ENCODE peak calls at places on chromosome 2, in eight cellular contexts. H is lower lobe of right lung; X is tibial nerve; Q is left ventricle myocardium inferior; D is CD8-positive, alpha-beta T cell; U is adrenal gland; O is tibial artery; V is right cardiac atrium. Y is an unnamed sample.
A peak's percentile ranks its signal among the peaks of the same experiment; 100 is the strongest.

GRCh38 chr2:55158111-55158814 is 73.8 kb downstream of the CLHC1 start:
- DNase-seq in Q (no peak), U (no peak), H (no peak), X (no peak), V (no peak), O (no peak), D (no peak), Y (no peak)

GRCh38 chr2:40760071-40760666 is 308.3 kb upstream of the SLC8A1 start:
- DNase-seq in V (peak; percentile 27), U (no peak), O (no peak), X (no peak), H (no peak), Q (no peak), D (no peak), Y (peak; percentile 43)

GRCh38 chr2:890214-890613 is 60.4 kb upstream of the SNTG2 start:
- DNase-seq in V (no peak), D (no peak), H (no peak), O (no peak), U (no peak), Q (no peak), X (no peak), Y (no peak)

GRCh38 chr2:128788636-128789220 is 470.1 kb upstream of the HS6ST1 start:
- DNase-seq in O (no peak), D (no peak), X (no peak), Q (no peak), V (no peak), H (no peak), U (no peak), Y (no peak)

GRCh38 chr2:234536218-234536989 is 39.5 kb upstream of the ARL4C start:
- DNase-seq in V (no peak), D (no peak), Q (no peak), H (no peak), U (no peak), X (no peak), O (no peak), Y (no peak)

GRCh38 chr2:24394998-24395397 is 34.7 kb upstream of the ITSN2 start:
- DNase-seq in H (no peak), O (no peak), D (no peak), U (no peak), X (no peak), V (no peak), Q (no peak), Y (no peak)

GRCh38 chr2:129192841-129193253 is 786.6 kb upstream of the RAB6C start:
- DNase-seq in H (no peak), X (no peak), D (no peak), V (no peak), Q (no peak), U (no peak), O (no peak), Y (no peak)

GRCh38 chr2:222380456-222380855 is 43.9 kb upstream of the SGPP2 start:
- DNase-seq in X (no peak), U (no peak), O (no peak), Q (no peak), H (no peak), D (no peak), V (no peak), Y (no peak)

GRCh38 chr2:3483227-3483985 is 35.9 kb downstream of the ADI1 start:
- DNase-seq in H (peak; percentile 90), O (no peak), D (no peak), V (peak; percentile 97), Q (peak; percentile 83), X (peak; percentile 14), U (peak; percentile 57), Y (peak; percentile 92)

GRCh38 chr2:97781981-97782380 is 68.6 kb downstream of the ZAP70 start:
- DNase-seq in Q (no peak), V (no peak), D (no peak), X (no peak), O (no peak), U (no peak), H (no peak), Y (no peak)

GRCh38 chr2:74502720-74503505 is 3.5 kb upstream of the LBX2 start:
- DNase-seq in V (peak; percentile 94), D (no peak), H (peak; percentile 87), U (peak; percentile 70), Q (peak; percentile 87), O (peak; percentile 88), X (peak; percentile 56), Y (no peak)

GRCh38 chr2:19623488-19623887 is 265.1 kb upstream of the OSR1 start:
- DNase-seq in H (no peak), U (no peak), D (no peak), Q (no peak), V (no peak), X (no peak), O (no peak), Y (no peak)

GRCh38 chr2:190446193-190446592 is 38.0 kb downstream of the MFSD6 start:
- DNase-seq in D (no peak), X (no peak), H (no peak), U (no peak), Q (no peak), V (no peak), O (no peak), Y (no peak)

GRCh38 chr2:190443055-190443454 is 34.9 kb downstream of the MFSD6 start:
- DNase-seq in V (no peak), H (no peak), D (no peak), X (no peak), O (no peak), U (no peak), Q (no peak), Y (no peak)

GRCh38 chr2:190446750-190447516 is 38.8 kb downstream of the MFSD6 start:
- DNase-seq in V (no peak), X (no peak), D (no peak), U (no peak), Q (no peak), H (no peak), O (no peak), Y (no peak)

GRCh38 chr2:190443778-190444481 is 35.8 kb downstream of the MFSD6 start:
- DNase-seq in U (no peak), D (no peak), O (no peak), V (no peak), H (no peak), X (no peak), Q (no peak), Y (no peak)

GRCh38 chr2:190444954-190445353 is 36.8 kb downstream of the MFSD6 start:
- DNase-seq in V (no peak), X (no peak), H (no peak), O (no peak), U (no peak), D (no peak), Q (no peak), Y (no peak)
- H3K4me3 ChIP-seq in V (no peak overlapping the region), X (no peak overlapping the region), H (no peak overlapping the region), O (no peak overlapping the region), U (no peak overlapping the region), D (no peak overlapping the region), Q (no peak overlapping the region), Y (no peak overlapping the region)

GRCh38 chr2:161425966-161426365 is 9.9 kb downstream of the TBR1 start:
- DNase-seq in H (no peak), V (no peak), O (no peak), U (no peak), Q (no peak), X (no peak), D (no peak), Y (no peak)
- H3K9me3 ChIP-seq in H (no peaks in the 10 kb centered on the region), V (no peaks in the 10 kb centered on the region), O (no peaks in the 10 kb centered on the region), U (no peaks in the 10 kb centered on the region), Q (no peaks in the 10 kb centered on the region), X (no peaks in the 10 kb centered on the region), D (no peaks in the 10 kb centered on the region), Y (no peaks in the 10 kb centered on the region)

DNA sequence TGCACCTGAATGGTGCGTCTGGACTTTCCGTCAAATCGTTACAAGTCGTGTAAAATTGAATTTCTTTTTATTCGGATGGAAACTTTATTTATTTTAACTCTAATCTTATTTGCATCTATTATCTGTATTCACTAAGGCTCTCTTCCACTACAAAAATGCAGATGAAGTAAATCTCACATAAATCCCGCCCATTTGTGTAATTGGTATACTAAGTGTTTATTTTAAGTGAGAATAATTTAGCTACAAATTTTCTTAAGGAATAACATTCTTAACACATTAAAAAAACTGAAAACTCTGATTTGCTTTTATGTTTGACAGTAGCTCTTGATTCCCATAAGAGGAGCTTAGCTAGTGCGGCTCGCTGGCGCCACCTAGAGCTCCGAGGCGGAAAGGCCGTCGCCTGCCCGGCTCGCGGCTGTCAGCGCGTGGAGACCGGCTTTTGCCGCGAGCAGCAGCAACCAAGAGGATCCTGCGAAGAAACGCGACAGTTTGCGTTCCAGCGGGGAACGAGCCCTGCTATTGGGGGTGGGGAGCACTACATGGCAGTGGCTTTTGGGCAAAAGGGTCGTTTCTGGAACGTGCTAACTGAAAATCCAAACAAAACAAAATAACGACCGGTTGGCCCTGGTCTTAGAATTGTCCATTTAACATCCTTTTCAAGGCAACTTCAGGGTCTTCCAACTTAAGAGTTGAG is 6.7 kb downstream of the SP9 start:
- DNase-seq in Q (peak; percentile 87), V (peak; percentile 95), X (peak; percentile 75), U (peak; percentile 88), O (peak; percentile 92), H (peak; percentile 92), D (peak; percentile 81), Y (no peak)
- H3K4me3 ChIP-seq in Q (peak overlapping the region; percentile 33), V (no peak overlapping the region), X (no peak overlapping the region), U (no peak overlapping the region), O (no peak overlapping the region), H (no peak overlapping the region), D (no peak overlapping the region), Y (no peak overlapping the region)

GRCh38 chr2:204964413-204964812 is 419.1 kb downstream of the PARD3B start:
- DNase-seq in O (no peak), U (no peak), H (no peak), V (no peak), D (no peak), X (no peak), Q (no peak), Y (no peak)

GRCh38 chr2:204972606-204973336 is 427.5 kb downstream of the PARD3B start:
- DNase-seq in Q (no peak), D (no peak), O (no peak), U (no peak), H (no peak), X (no peak), V (no peak), Y (no peak)

GRCh38 chr2:204971219-204971907 is 426.1 kb downstream of the PARD3B start:
- DNase-seq in X (no peak), V (no peak), H (no peak), O (no peak), D (no peak), U (no peak), Q (no peak), Y (no peak)

GRCh38 chr2:204972161-204972560 is 426.9 kb downstream of the PARD3B start:
- DNase-seq in O (no peak), H (no peak), Q (no peak), X (no peak), V (no peak), D (no peak), U (no peak), Y (no peak)

DNA sequence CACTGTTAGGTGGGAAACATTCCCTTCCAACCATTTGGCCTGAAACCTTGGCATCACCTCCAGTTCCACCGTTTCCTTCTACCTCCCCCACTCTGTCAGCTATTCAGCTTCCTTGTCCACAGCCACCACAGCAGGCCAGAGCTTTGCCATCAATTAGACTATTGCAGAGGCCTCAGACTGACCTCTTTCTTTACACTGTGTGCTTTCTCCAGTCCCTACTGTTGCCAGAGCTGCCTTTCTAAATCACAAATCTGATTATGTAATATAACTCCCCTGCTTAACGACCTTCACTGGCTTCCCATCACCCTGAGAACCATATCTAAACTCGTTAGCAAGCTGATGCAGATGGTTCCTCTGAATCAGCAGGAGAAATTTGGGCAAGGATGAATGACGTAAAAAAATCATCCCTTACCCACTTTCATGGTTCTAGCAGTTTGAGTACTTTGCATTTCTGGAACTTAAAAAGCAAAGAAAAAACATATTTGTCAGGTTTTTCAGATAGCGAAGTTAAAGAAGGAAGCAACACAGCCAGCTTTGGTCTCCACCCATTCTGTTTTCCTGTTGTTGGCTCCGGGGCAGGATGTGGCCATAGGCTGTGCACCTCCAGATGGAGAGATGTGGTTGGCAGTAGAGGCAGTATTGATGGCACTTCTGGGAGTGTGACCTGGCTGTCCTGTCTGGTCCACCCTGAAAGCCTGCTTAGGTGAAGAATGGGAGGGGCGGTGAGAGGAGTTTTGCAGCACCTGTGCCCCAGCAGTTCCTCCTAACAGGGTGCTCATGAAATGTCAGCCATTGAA is 422.1 kb downstream of the PARD3B start:
- DNase-seq in D (peak; percentile 2), X (no peak), Q (no peak), U (peak; percentile 14), O (no peak), H (no peak), V (no peak), Y (no peak)
- H3K9me3 ChIP-seq in D (no peaks in the 10 kb centered on the region), X (no peaks in the 10 kb centered on the region), Q (no peaks in the 10 kb centered on the region), U (no peaks in the 10 kb centered on the region), O (no peaks in the 10 kb centered on the region), H (no peaks in the 10 kb centered on the region), V (no peaks in the 10 kb centered on the region), Y (no peaks in the 10 kb centered on the region)